ENCODE peak calls at places on chromosomes 11 and 22, in four cellular contexts. W, H, L and Y are unnamed samples.

GRCh38 chr11:74669311-74670160 is 61.7 kb downstream of the CHRDL2 start:
- DNase-seq in L (no peak), W (no peak), H (no peak), Y (no peak)

GRCh38 chr11:112886707-112887370 is 74.4 kb upstream of the NCAM1 start:
- DNase-seq in L (no peak), W (peak), H (no peak), Y (no peak)

GRCh38 chr11:66950113-66950535 is 8.1 kb downstream of the PC start:
- DNase-seq in H (peak), W (peak), L (peak), Y (peak)

GRCh38 chr11:112024178-112024777 is 930 bp upstream of the DLAT start:
- DNase-seq in W (no peak), H (no peak), L (no peak), Y (peak)

GRCh38 chr11:561148-562003 is 606 bp downstream of the RASSF7 start:
- DNase-seq in H (peak), W (peak), L (no peak), Y (no peak)

GRCh38 chr11:10564692-10565318 is 3.7 kb downstream of the LYVE1 start:
- DNase-seq in W (no peak), L (peak), H (no peak), Y (no peak)

GRCh38 chr22:50444663-50445062 is 30.2 kb downstream of the SBF1 start:
- DNase-seq in W (peak), L (peak), H (no peak), Y (no peak)

GRCh38 chr11:117408356-117408755 is 80.7 kb downstream of the CEP164 start:
- DNase-seq in W (no peak), H (no peak), L (no peak), Y (no peak)

GRCh38 chr11:111829185-111829968 is 42.0 kb downstream of the ALG9 start:
- DNase-seq in H (no peak), L (no peak), W (no peak), Y (no peak)

GRCh38 chr11:121300972-121301699 is 8.6 kb downstream of the SC5D start:
- DNase-seq in W (no peak), H (no peak), L (peak), Y (no peak)
- TF ChIP-seq CTCF in W (no peak), H (no peak), L (no peak), Y (no peak)

GRCh38 chr11:119095066-119095880 is 6.4 kb downstream of the DPAGT1 start:
- DNase-seq in L (peak), W (peak), H (peak), Y (peak)
- TF ChIP-seq CTCF in L (no peak), W (peak), H (no peak), Y (no peak)

GRCh38 chr22:40668611-40669390 is 10.5 kb upstream of the MCHR1 start:
- DNase-seq in H (no peak), W (peak), L (peak), Y (peak)

GRCh38 chr22:40661661-40662060 is 17.6 kb upstream of the MCHR1 start:
- DNase-seq in W (no peak), H (no peak), L (no peak), Y (no peak)

GRCh38 chr22:40660725-40661124 is 18.6 kb upstream of the MCHR1 start:
- DNase-seq in H (no peak), L (no peak), W (no peak), Y (no peak)

GRCh38 chr22:40666151-40666848 is 13.0 kb upstream of the MCHR1 start:
- DNase-seq in L (peak), H (no peak), W (no peak), Y (no peak)

DNA sequence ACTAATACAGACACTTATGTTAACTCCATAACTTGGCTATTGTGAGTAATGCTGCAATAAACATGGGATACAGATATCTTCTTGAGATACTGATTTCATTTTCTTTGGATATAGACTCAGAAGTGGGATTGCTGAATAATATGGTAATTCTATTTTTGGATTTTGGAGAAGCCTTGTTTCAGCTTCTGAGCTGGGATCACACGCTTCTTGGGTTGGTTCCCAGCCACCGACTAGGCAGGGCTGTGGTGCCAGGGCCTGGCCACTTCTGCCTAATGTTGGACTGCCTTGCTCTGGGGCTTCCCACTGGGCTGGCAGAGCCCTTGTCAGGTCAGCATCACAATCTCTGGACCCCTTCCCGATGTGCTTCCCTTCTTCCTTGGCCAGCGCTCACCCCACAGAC is 14.0 kb upstream of the MCHR1 start:
- DNase-seq in H (no peak), L (peak), W (no peak), Y (no peak)
- TF ChIP-seq CTCF in H (no peak), L (no peak), W (no peak), Y (no peak)

GRCh38 chr11:27719575-27719925 is 19.3 kb upstream of the BDNF start:
- DNase-seq in H (no peak), W (no peak), L (no peak), Y (no peak)
- TF ChIP-seq CTCF in H (no peak), W (no peak), L (no peak), Y (no peak)

GRCh38 chr22:35918466-35918865 is 110.2 kb downstream of the RBFOX2 start:
- DNase-seq in L (no peak), H (no peak), W (no peak), Y (no peak)

GRCh38 chr22:35917651-35918050 is 111.0 kb downstream of the RBFOX2 start:
- DNase-seq in W (no peak), H (no peak), L (no peak), Y (no peak)

GRCh38 chr22:35919002-35919542 is 109.6 kb downstream of the RBFOX2 start:
- DNase-seq in W (no peak), H (no peak), L (no peak), Y (no peak)

GRCh38 chr22:35923026-35923425 is 105.6 kb downstream of the RBFOX2 start:
- DNase-seq in H (no peak), W (no peak), L (no peak), Y (no peak)

GRCh38 chr22:35921777-35922176 is 106.8 kb downstream of the RBFOX2 start:
- DNase-seq in H (peak), W (peak), L (peak), Y (peak)
- TF ChIP-seq CTCF in H (peak), W (peak), L (peak), Y (peak)

DNA sequence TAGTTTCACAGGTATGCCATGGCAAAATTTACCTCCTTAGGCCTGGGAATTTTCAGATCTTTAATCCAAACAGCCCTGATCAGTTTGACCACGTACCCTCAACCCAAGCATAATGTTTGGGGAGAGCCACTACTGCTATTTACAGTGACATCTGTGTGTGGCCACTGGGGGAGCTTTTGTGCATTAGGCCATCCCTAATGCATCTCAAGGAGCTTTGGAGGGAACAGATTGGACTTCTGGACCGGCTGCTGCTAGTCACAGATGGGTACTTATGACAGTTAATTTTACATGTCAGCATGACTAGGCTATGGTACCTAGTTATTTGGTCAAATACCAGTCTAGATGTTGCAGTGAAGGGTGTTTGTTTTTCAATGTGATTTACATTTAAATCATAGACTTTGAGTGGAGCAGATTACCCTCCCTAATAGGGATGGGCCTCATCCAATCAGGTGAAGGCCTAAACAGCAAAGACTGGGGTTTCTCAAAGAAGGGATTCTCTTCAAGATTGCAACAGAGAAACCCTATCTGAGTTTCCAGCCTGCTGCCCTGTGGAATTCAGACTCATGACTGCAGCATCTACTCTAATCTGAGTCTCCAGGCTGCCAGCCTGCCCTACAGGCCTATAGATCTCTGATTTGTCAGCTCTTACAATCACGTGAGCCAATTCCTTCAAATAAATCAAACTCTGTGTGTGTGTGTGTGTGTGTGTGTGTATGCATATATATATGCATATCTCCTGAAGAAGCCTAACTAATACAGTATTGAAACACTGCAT is 37.9 kb upstream of the GALNT18 start:
- DNase-seq in W (no peak), L (no peak), H (no peak), Y (no peak)
- TF ChIP-seq CTCF in W (no peak), L (no peak), H (peak), Y (no peak)

GRCh38 chr11:75800728-75801361 is 14.2 kb upstream of the UVRAG start:
- DNase-seq in H (no peak), W (no peak), L (no peak), Y (no peak)
- TF ChIP-seq CTCF in H (no peak), W (no peak), L (no peak), Y (no peak)